ENCODE peak calls at places on chromosomes 1 and 21, in nine cellular contexts. One of them, this sample, is unnamed.
A peak's percentile ranks its signal among the peaks of the same experiment; 100 is the strongest.

GRCh38 chr1:81512242-81512641 is 288.5 kb upstream of the ADGRL2 start:
- DNase-seq in bronchial epithelial cell: no peak
- DNase-seq in left cardiac atrium: no peak
- DNase-seq in NCI-H774: no peak
- DNase-seq in Karpas-422: no peak
- DNase-seq in stimulated activated CD8-positive, alpha-beta memory T cell treated with anti-CD3 and anti-CD28 coated beads, Interleukin-15, amount 100 ng/mL, for 24 hours: no peak
- DNase-seq in epithelial cell of proximal tubule: no peak
- DNase-seq in stimulated activated CD4-positive, alpha-beta T cell treated with anti-CD3 and anti-CD28 coated beads, TNF-alpha, amount 100 ng/mL, for 24 hours: no peak
- DNase-seq in HuH-7: no peak
- DNase-seq in this sample: no peak

GRCh38 chr21:17003221-17003620 is 509.6 kb upstream of the CXADR start:
- DNase-seq in NCI-H774: no peak
- DNase-seq in left cardiac atrium: no peak
- DNase-seq in epithelial cell of proximal tubule: no peak
- DNase-seq in Karpas-422: no peak
- DNase-seq in stimulated activated CD4-positive, alpha-beta T cell treated with anti-CD3 and anti-CD28 coated beads, TNF-alpha, amount 100 ng/mL, for 24 hours: no peak
- DNase-seq in stimulated activated CD8-positive, alpha-beta memory T cell treated with anti-CD3 and anti-CD28 coated beads, Interleukin-15, amount 100 ng/mL, for 24 hours: no peak
- DNase-seq in bronchial epithelial cell: peak; percentile 48
- DNase-seq in HuH-7: no peak
- DNase-seq in this sample: no peak

GRCh38 chr1:226603976-226604845 is 55.6 kb downstream of the STUM start:
- DNase-seq in left cardiac atrium: no peak
- DNase-seq in bronchial epithelial cell: no peak
- DNase-seq in stimulated activated CD4-positive, alpha-beta T cell treated with anti-CD3 and anti-CD28 coated beads, TNF-alpha, amount 100 ng/mL, for 24 hours: no peak
- DNase-seq in epithelial cell of proximal tubule: no peak
- DNase-seq in HuH-7: no peak
- DNase-seq in NCI-H774: no peak
- DNase-seq in stimulated activated CD8-positive, alpha-beta memory T cell treated with anti-CD3 and anti-CD28 coated beads, Interleukin-15, amount 100 ng/mL, for 24 hours: no peak
- DNase-seq in Karpas-422: no peak
- DNase-seq in this sample: no peak

GRCh38 chr21:27362249-27362648 is 395.4 kb upstream of the ADAMTS5 start:
- DNase-seq in stimulated activated CD8-positive, alpha-beta memory T cell treated with anti-CD3 and anti-CD28 coated beads, Interleukin-15, amount 100 ng/mL, for 24 hours: no peak
- DNase-seq in epithelial cell of proximal tubule: no peak
- DNase-seq in Karpas-422: no peak
- DNase-seq in HuH-7: no peak
- DNase-seq in NCI-H774: no peak
- DNase-seq in stimulated activated CD4-positive, alpha-beta T cell treated with anti-CD3 and anti-CD28 coated beads, TNF-alpha, amount 100 ng/mL, for 24 hours: no peak
- DNase-seq in bronchial epithelial cell: peak; percentile 29
- DNase-seq in left cardiac atrium: no peak
- DNase-seq in this sample: peak; percentile 3

GRCh38 chr1:202648822-202649221 is 61.4 kb downstream of the SYT2 start:
- DNase-seq in stimulated activated CD8-positive, alpha-beta memory T cell treated with anti-CD3 and anti-CD28 coated beads, Interleukin-15, amount 100 ng/mL, for 24 hours: no peak
- DNase-seq in bronchial epithelial cell: no peak
- DNase-seq in epithelial cell of proximal tubule: no peak
- DNase-seq in left cardiac atrium: no peak
- DNase-seq in Karpas-422: no peak
- DNase-seq in stimulated activated CD4-positive, alpha-beta T cell treated with anti-CD3 and anti-CD28 coated beads, TNF-alpha, amount 100 ng/mL, for 24 hours: no peak
- DNase-seq in NCI-H774: no peak
- DNase-seq in HuH-7: no peak
- DNase-seq in this sample: no peak

GRCh38 chr1:112877741-112878140 is 78.3 kb downstream of the SLC16A1 start:
- DNase-seq in bronchial epithelial cell: no peak
- DNase-seq in stimulated activated CD8-positive, alpha-beta memory T cell treated with anti-CD3 and anti-CD28 coated beads, Interleukin-15, amount 100 ng/mL, for 24 hours: no peak
- DNase-seq in stimulated activated CD4-positive, alpha-beta T cell treated with anti-CD3 and anti-CD28 coated beads, TNF-alpha, amount 100 ng/mL, for 24 hours: no peak
- DNase-seq in Karpas-422: no peak
- DNase-seq in HuH-7: no peak
- DNase-seq in left cardiac atrium: no peak
- DNase-seq in epithelial cell of proximal tubule: no peak
- DNase-seq in NCI-H774: no peak
- DNase-seq in this sample: no peak

GRCh38 chr21:45261093-45261492 is 26.6 kb downstream of the POFUT2 start:
- DNase-seq in bronchial epithelial cell: no peak
- DNase-seq in HuH-7: no peak
- DNase-seq in stimulated activated CD8-positive, alpha-beta memory T cell treated with anti-CD3 and anti-CD28 coated beads, Interleukin-15, amount 100 ng/mL, for 24 hours: no peak
- DNase-seq in left cardiac atrium: no peak
- DNase-seq in stimulated activated CD4-positive, alpha-beta T cell treated with anti-CD3 and anti-CD28 coated beads, TNF-alpha, amount 100 ng/mL, for 24 hours: no peak
- DNase-seq in Karpas-422: no peak
- DNase-seq in epithelial cell of proximal tubule: no peak
- DNase-seq in NCI-H774: no peak
- DNase-seq in this sample: no peak

GRCh38 chr1:73639494-73639893 is 558.5 kb downstream of the LRRIQ3 start:
- DNase-seq in left cardiac atrium: no peak
- DNase-seq in HuH-7: no peak
- DNase-seq in stimulated activated CD8-positive, alpha-beta memory T cell treated with anti-CD3 and anti-CD28 coated beads, Interleukin-15, amount 100 ng/mL, for 24 hours: no peak
- DNase-seq in stimulated activated CD4-positive, alpha-beta T cell treated with anti-CD3 and anti-CD28 coated beads, TNF-alpha, amount 100 ng/mL, for 24 hours: no peak
- DNase-seq in Karpas-422: no peak
- DNase-seq in NCI-H774: no peak
- DNase-seq in epithelial cell of proximal tubule: no peak
- DNase-seq in bronchial epithelial cell: no peak
- DNase-seq in this sample: no peak

GRCh38 chr1:200891774-200892157 is 2.9 kb upstream of the INAVA start:
- DNase-seq in HuH-7: peak; percentile 60
- DNase-seq in stimulated activated CD8-positive, alpha-beta memory T cell treated with anti-CD3 and anti-CD28 coated beads, Interleukin-15, amount 100 ng/mL, for 24 hours: no peak
- DNase-seq in Karpas-422: no peak
- DNase-seq in epithelial cell of proximal tubule: no peak
- DNase-seq in stimulated activated CD4-positive, alpha-beta T cell treated with anti-CD3 and anti-CD28 coated beads, TNF-alpha, amount 100 ng/mL, for 24 hours: no peak
- DNase-seq in NCI-H774: no peak
- DNase-seq in bronchial epithelial cell: no peak
- DNase-seq in left cardiac atrium: no peak
- DNase-seq in this sample: no peak

GRCh38 chr1:199173356-199173755 is 534.5 kb downstream of the PTPRC start:
- DNase-seq in epithelial cell of proximal tubule: no peak
- DNase-seq in stimulated activated CD8-positive, alpha-beta memory T cell treated with anti-CD3 and anti-CD28 coated beads, Interleukin-15, amount 100 ng/mL, for 24 hours: no peak
- DNase-seq in NCI-H774: no peak
- DNase-seq in HuH-7: no peak
- DNase-seq in stimulated activated CD4-positive, alpha-beta T cell treated with anti-CD3 and anti-CD28 coated beads, TNF-alpha, amount 100 ng/mL, for 24 hours: no peak
- DNase-seq in Karpas-422: no peak
- DNase-seq in left cardiac atrium: no peak
- DNase-seq in bronchial epithelial cell: peak; percentile 36
- DNase-seq in this sample: no peak

GRCh38 chr21:33378081-33378480 is 25.1 kb upstream of the IFNGR2 start:
- DNase-seq in stimulated activated CD4-positive, alpha-beta T cell treated with anti-CD3 and anti-CD28 coated beads, TNF-alpha, amount 100 ng/mL, for 24 hours: no peak
- DNase-seq in HuH-7: no peak
- DNase-seq in stimulated activated CD8-positive, alpha-beta memory T cell treated with anti-CD3 and anti-CD28 coated beads, Interleukin-15, amount 100 ng/mL, for 24 hours: no peak
- DNase-seq in NCI-H774: no peak
- DNase-seq in bronchial epithelial cell: no peak
- DNase-seq in Karpas-422: no peak
- DNase-seq in epithelial cell of proximal tubule: no peak
- DNase-seq in left cardiac atrium: no peak
- DNase-seq in this sample: no peak

GRCh38 chr1:93575586-93576271 is 105.9 kb downstream of the BCAR3 start:
- DNase-seq in NCI-H774: peak; percentile 42
- DNase-seq in epithelial cell of proximal tubule: no peak
- DNase-seq in Karpas-422: no peak
- DNase-seq in left cardiac atrium: no peak
- DNase-seq in stimulated activated CD8-positive, alpha-beta memory T cell treated with anti-CD3 and anti-CD28 coated beads, Interleukin-15, amount 100 ng/mL, for 24 hours: no peak
- DNase-seq in HuH-7: no peak
- DNase-seq in bronchial epithelial cell: peak; percentile 51
- DNase-seq in stimulated activated CD4-positive, alpha-beta T cell treated with anti-CD3 and anti-CD28 coated beads, TNF-alpha, amount 100 ng/mL, for 24 hours: no peak
- DNase-seq in this sample: no peak

GRCh38 chr1:228101994-228102790 is 933 bp downstream of the C1orf35 start:
- DNase-seq in left cardiac atrium: peak; percentile 53
- DNase-seq in bronchial epithelial cell: no peak
- DNase-seq in NCI-H774: no peak
- DNase-seq in Karpas-422: peak; percentile 75
- DNase-seq in stimulated activated CD4-positive, alpha-beta T cell treated with anti-CD3 and anti-CD28 coated beads, TNF-alpha, amount 100 ng/mL, for 24 hours: peak; percentile 55
- DNase-seq in stimulated activated CD8-positive, alpha-beta memory T cell treated with anti-CD3 and anti-CD28 coated beads, Interleukin-15, amount 100 ng/mL, for 24 hours: no peak
- DNase-seq in HuH-7: peak; percentile 90
- DNase-seq in epithelial cell of proximal tubule: no peak
- DNase-seq in this sample: no peak

GRCh38 chr1:198496216-198497143 is 44.0 kb downstream of the ATP6V1G3 start:
- DNase-seq in left cardiac atrium: no peak
- DNase-seq in HuH-7: no peak
- DNase-seq in NCI-H774: no peak
- DNase-seq in Karpas-422: no peak
- DNase-seq in stimulated activated CD8-positive, alpha-beta memory T cell treated with anti-CD3 and anti-CD28 coated beads, Interleukin-15, amount 100 ng/mL, for 24 hours: no peak
- DNase-seq in stimulated activated CD4-positive, alpha-beta T cell treated with anti-CD3 and anti-CD28 coated beads, TNF-alpha, amount 100 ng/mL, for 24 hours: no peak
- DNase-seq in bronchial epithelial cell: peak; percentile 81
- DNase-seq in epithelial cell of proximal tubule: no peak
- DNase-seq in this sample: no peak

GRCh38 chr1:240237305-240237721 is 145.6 kb downstream of the FMN2 start:
- DNase-seq in NCI-H774: no peak
- DNase-seq in Karpas-422: no peak
- DNase-seq in stimulated activated CD8-positive, alpha-beta memory T cell treated with anti-CD3 and anti-CD28 coated beads, Interleukin-15, amount 100 ng/mL, for 24 hours: no peak
- DNase-seq in left cardiac atrium: no peak
- DNase-seq in stimulated activated CD4-positive, alpha-beta T cell treated with anti-CD3 and anti-CD28 coated beads, TNF-alpha, amount 100 ng/mL, for 24 hours: no peak
- DNase-seq in bronchial epithelial cell: no peak
- DNase-seq in HuH-7: no peak
- DNase-seq in epithelial cell of proximal tubule: no peak
- DNase-seq in this sample: no peak

GRCh38 chr1:55309053-55309452 is 93.9 kb upstream of the USP24 start:
- DNase-seq in stimulated activated CD8-positive, alpha-beta memory T cell treated with anti-CD3 and anti-CD28 coated beads, Interleukin-15, amount 100 ng/mL, for 24 hours: no peak
- DNase-seq in epithelial cell of proximal tubule: no peak
- DNase-seq in bronchial epithelial cell: no peak
- DNase-seq in NCI-H774: no peak
- DNase-seq in left cardiac atrium: no peak
- DNase-seq in HuH-7: no peak
- DNase-seq in stimulated activated CD4-positive, alpha-beta T cell treated with anti-CD3 and anti-CD28 coated beads, TNF-alpha, amount 100 ng/mL, for 24 hours: no peak
- DNase-seq in Karpas-422: no peak
- DNase-seq in this sample: no peak

GRCh38 chr21:45557611-45558043 is 15.4 kb upstream of the SLC19A1 start:
- DNase-seq in left cardiac atrium: no peak
- DNase-seq in NCI-H774: no peak
- DNase-seq in stimulated activated CD8-positive, alpha-beta memory T cell treated with anti-CD3 and anti-CD28 coated beads, Interleukin-15, amount 100 ng/mL, for 24 hours: no peak
- DNase-seq in stimulated activated CD4-positive, alpha-beta T cell treated with anti-CD3 and anti-CD28 coated beads, TNF-alpha, amount 100 ng/mL, for 24 hours: no peak
- DNase-seq in Karpas-422: no peak
- DNase-seq in HuH-7: no peak
- DNase-seq in epithelial cell of proximal tubule: no peak
- DNase-seq in bronchial epithelial cell: no peak
- DNase-seq in this sample: no peak

GRCh38 chr1:226128487-226129075 is 58.0 kb downstream of the ACBD3 start:
- DNase-seq in Karpas-422: no peak
- DNase-seq in stimulated activated CD8-positive, alpha-beta memory T cell treated with anti-CD3 and anti-CD28 coated beads, Interleukin-15, amount 100 ng/mL, for 24 hours: no peak
- DNase-seq in HuH-7: peak; percentile 31
- DNase-seq in epithelial cell of proximal tubule: no peak
- DNase-seq in bronchial epithelial cell: peak; percentile 84
- DNase-seq in NCI-H774: no peak
- DNase-seq in left cardiac atrium: peak; percentile 21
- DNase-seq in stimulated activated CD4-positive, alpha-beta T cell treated with anti-CD3 and anti-CD28 coated beads, TNF-alpha, amount 100 ng/mL, for 24 hours: no peak
- DNase-seq in this sample: no peak

GRCh38 chr1:83034846-83035245 is 964.1 kb downstream of the TTLL7 start:
- DNase-seq in stimulated activated CD4-positive, alpha-beta T cell treated with anti-CD3 and anti-CD28 coated beads, TNF-alpha, amount 100 ng/mL, for 24 hours: no peak
- DNase-seq in Karpas-422: no peak
- DNase-seq in stimulated activated CD8-positive, alpha-beta memory T cell treated with anti-CD3 and anti-CD28 coated beads, Interleukin-15, amount 100 ng/mL, for 24 hours: no peak
- DNase-seq in HuH-7: no peak
- DNase-seq in left cardiac atrium: no peak
- DNase-seq in bronchial epithelial cell: peak; percentile 15
- DNase-seq in epithelial cell of proximal tubule: no peak
- DNase-seq in NCI-H774: no peak
- DNase-seq in this sample: no peak

GRCh38 chr1:71343686-71344416 is 263.0 kb upstream of the ZRANB2 start:
- DNase-seq in bronchial epithelial cell: peak; percentile 74
- DNase-seq in Karpas-422: no peak
- DNase-seq in stimulated activated CD4-positive, alpha-beta T cell treated with anti-CD3 and anti-CD28 coated beads, TNF-alpha, amount 100 ng/mL, for 24 hours: no peak
- DNase-seq in NCI-H774: no peak
- DNase-seq in left cardiac atrium: no peak
- DNase-seq in HuH-7: no peak
- DNase-seq in stimulated activated CD8-positive, alpha-beta memory T cell treated with anti-CD3 and anti-CD28 coated beads, Interleukin-15, amount 100 ng/mL, for 24 hours: no peak
- DNase-seq in epithelial cell of proximal tubule: no peak
- DNase-seq in this sample: no peak

GRCh38 chr1:203592728-203593127 is 33.9 kb upstream of the ATP2B4 start:
- DNase-seq in stimulated activated CD8-positive, alpha-beta memory T cell treated with anti-CD3 and anti-CD28 coated beads, Interleukin-15, amount 100 ng/mL, for 24 hours: no peak
- DNase-seq in NCI-H774: no peak
- DNase-seq in HuH-7: no peak
- DNase-seq in left cardiac atrium: no peak
- DNase-seq in stimulated activated CD4-positive, alpha-beta T cell treated with anti-CD3 and anti-CD28 coated beads, TNF-alpha, amount 100 ng/mL, for 24 hours: no peak
- DNase-seq in Karpas-422: no peak
- DNase-seq in epithelial cell of proximal tubule: no peak
- DNase-seq in bronchial epithelial cell: no peak
- DNase-seq in this sample: no peak

GRCh38 chr1:1080122-1080753 is 6.1 kb upstream of the RNF223 start:
- DNase-seq in NCI-H774: peak; percentile 17
- DNase-seq in HuH-7: peak; percentile 87
- DNase-seq in bronchial epithelial cell: peak; percentile 20
- DNase-seq in stimulated activated CD8-positive, alpha-beta memory T cell treated with anti-CD3 and anti-CD28 coated beads, Interleukin-15, amount 100 ng/mL, for 24 hours: no peak
- DNase-seq in Karpas-422: no peak
- DNase-seq in left cardiac atrium: peak; percentile 67
- DNase-seq in epithelial cell of proximal tubule: no peak
- DNase-seq in stimulated activated CD4-positive, alpha-beta T cell treated with anti-CD3 and anti-CD28 coated beads, TNF-alpha, amount 100 ng/mL, for 24 hours: no peak
- DNase-seq in this sample: no peak

GRCh38 chr1:107254306-107254705 is 113.5 kb downstream of the NTNG1 start:
- DNase-seq in epithelial cell of proximal tubule: no peak
- DNase-seq in stimulated activated CD4-positive, alpha-beta T cell treated with anti-CD3 and anti-CD28 coated beads, TNF-alpha, amount 100 ng/mL, for 24 hours: no peak
- DNase-seq in stimulated activated CD8-positive, alpha-beta memory T cell treated with anti-CD3 and anti-CD28 coated beads, Interleukin-15, amount 100 ng/mL, for 24 hours: no peak
- DNase-seq in bronchial epithelial cell: no peak
- DNase-seq in HuH-7: no peak
- DNase-seq in Karpas-422: no peak
- DNase-seq in left cardiac atrium: no peak
- DNase-seq in NCI-H774: peak; percentile 4
- DNase-seq in this sample: no peak

GRCh38 chr1:200150721-200151120 is 123.2 kb downstream of the NR5A2 start:
- DNase-seq in NCI-H774: no peak
- DNase-seq in stimulated activated CD8-positive, alpha-beta memory T cell treated with anti-CD3 and anti-CD28 coated beads, Interleukin-15, amount 100 ng/mL, for 24 hours: no peak
- DNase-seq in left cardiac atrium: no peak
- DNase-seq in epithelial cell of proximal tubule: peak; percentile 75
- DNase-seq in Karpas-422: no peak
- DNase-seq in bronchial epithelial cell: peak; percentile 88
- DNase-seq in HuH-7: peak; percentile 68
- DNase-seq in stimulated activated CD4-positive, alpha-beta T cell treated with anti-CD3 and anti-CD28 coated beads, TNF-alpha, amount 100 ng/mL, for 24 hours: no peak
- DNase-seq in this sample: no peak

GRCh38 chr1:38784452-38785284 is 74.9 kb downstream of the RRAGC start:
- DNase-seq in NCI-H774: no peak
- DNase-seq in HuH-7: no peak
- DNase-seq in epithelial cell of proximal tubule: no peak
- DNase-seq in bronchial epithelial cell: no peak
- DNase-seq in left cardiac atrium: no peak
- DNase-seq in Karpas-422: no peak
- DNase-seq in stimulated activated CD4-positive, alpha-beta T cell treated with anti-CD3 and anti-CD28 coated beads, TNF-alpha, amount 100 ng/mL, for 24 hours: no peak
- DNase-seq in stimulated activated CD8-positive, alpha-beta memory T cell treated with anti-CD3 and anti-CD28 coated beads, Interleukin-15, amount 100 ng/mL, for 24 hours: no peak
- DNase-seq in this sample: no peak

GRCh38 chr21:39346671-39347327 is 2.1 kb downstream of the HMGN1 start:
- DNase-seq in epithelial cell of proximal tubule: no peak
- DNase-seq in HuH-7: no peak
- DNase-seq in stimulated activated CD4-positive, alpha-beta T cell treated with anti-CD3 and anti-CD28 coated beads, TNF-alpha, amount 100 ng/mL, for 24 hours: no peak
- DNase-seq in bronchial epithelial cell: no peak
- DNase-seq in stimulated activated CD8-positive, alpha-beta memory T cell treated with anti-CD3 and anti-CD28 coated beads, Interleukin-15, amount 100 ng/mL, for 24 hours: no peak
- DNase-seq in NCI-H774: no peak
- DNase-seq in Karpas-422: no peak
- DNase-seq in left cardiac atrium: no peak
- DNase-seq in this sample: no peak

GRCh38 chr21:35204850-35205564 is 155.9 kb upstream of the RUNX1 start:
- DNase-seq in NCI-H774: no peak
- DNase-seq in stimulated activated CD8-positive, alpha-beta memory T cell treated with anti-CD3 and anti-CD28 coated beads, Interleukin-15, amount 100 ng/mL, for 24 hours: no peak
- DNase-seq in left cardiac atrium: peak; percentile 91
- DNase-seq in epithelial cell of proximal tubule: no peak
- DNase-seq in stimulated activated CD4-positive, alpha-beta T cell treated with anti-CD3 and anti-CD28 coated beads, TNF-alpha, amount 100 ng/mL, for 24 hours: no peak
- DNase-seq in HuH-7: peak; percentile 17
- DNase-seq in Karpas-422: peak; percentile 54
- DNase-seq in bronchial epithelial cell: no peak
- DNase-seq in this sample: no peak

GRCh38 chr1:170530972-170531757 is 801 bp upstream of the GORAB start:
- DNase-seq in epithelial cell of proximal tubule: no peak
- DNase-seq in HuH-7: no peak
- DNase-seq in NCI-H774: no peak
- DNase-seq in bronchial epithelial cell: no peak
- DNase-seq in stimulated activated CD4-positive, alpha-beta T cell treated with anti-CD3 and anti-CD28 coated beads, TNF-alpha, amount 100 ng/mL, for 24 hours: peak; percentile 0
- DNase-seq in left cardiac atrium: peak; percentile 28
- DNase-seq in stimulated activated CD8-positive, alpha-beta memory T cell treated with anti-CD3 and anti-CD28 coated beads, Interleukin-15, amount 100 ng/mL, for 24 hours: no peak
- DNase-seq in Karpas-422: no peak
- DNase-seq in this sample: no peak

GRCh38 chr1:93766451-93766850 is 84.8 kb upstream of the BCAR3 start:
- DNase-seq in left cardiac atrium: no peak
- DNase-seq in stimulated activated CD4-positive, alpha-beta T cell treated with anti-CD3 and anti-CD28 coated beads, TNF-alpha, amount 100 ng/mL, for 24 hours: no peak
- DNase-seq in NCI-H774: no peak
- DNase-seq in HuH-7: no peak
- DNase-seq in stimulated activated CD8-positive, alpha-beta memory T cell treated with anti-CD3 and anti-CD28 coated beads, Interleukin-15, amount 100 ng/mL, for 24 hours: no peak
- DNase-seq in epithelial cell of proximal tubule: no peak
- DNase-seq in bronchial epithelial cell: no peak
- DNase-seq in Karpas-422: no peak
- DNase-seq in this sample: no peak

GRCh38 chr1:7704214-7705047 is 66.7 kb upstream of the VAMP3 start:
- DNase-seq in Karpas-422: no peak
- DNase-seq in HuH-7: no peak
- DNase-seq in epithelial cell of proximal tubule: no peak
- DNase-seq in bronchial epithelial cell: peak; percentile 62
- DNase-seq in NCI-H774: peak; percentile 83
- DNase-seq in stimulated activated CD4-positive, alpha-beta T cell treated with anti-CD3 and anti-CD28 coated beads, TNF-alpha, amount 100 ng/mL, for 24 hours: peak; percentile 89
- DNase-seq in left cardiac atrium: peak; percentile 95
- DNase-seq in stimulated activated CD8-positive, alpha-beta memory T cell treated with anti-CD3 and anti-CD28 coated beads, Interleukin-15, amount 100 ng/mL, for 24 hours: peak; percentile 88
- DNase-seq in this sample: peak; percentile 62

GRCh38 chr1:88985033-88985432 is 7.4 kb downstream of the KYAT3 start:
- DNase-seq in stimulated activated CD8-positive, alpha-beta memory T cell treated with anti-CD3 and anti-CD28 coated beads, Interleukin-15, amount 100 ng/mL, for 24 hours: no peak
- DNase-seq in stimulated activated CD4-positive, alpha-beta T cell treated with anti-CD3 and anti-CD28 coated beads, TNF-alpha, amount 100 ng/mL, for 24 hours: no peak
- DNase-seq in bronchial epithelial cell: peak; percentile 92
- DNase-seq in HuH-7: no peak
- DNase-seq in epithelial cell of proximal tubule: no peak
- DNase-seq in Karpas-422: peak; percentile 57
- DNase-seq in left cardiac atrium: peak; percentile 51
- DNase-seq in NCI-H774: peak; percentile 26
- DNase-seq in this sample: no peak